ENCODE peak calls at places on chromosomes 12 and 14, in nine cellular contexts. W, V, A, G, H, N, E, M and S are unnamed samples.

GRCh38 chr14:95134304-95134933 is 22.9 kb downstream of the DICER1 start:
- DNase-seq in W (no peak), V (no peak), A (no peak), G (no peak), H (peak; percentile 69), N (no peak), E (peak; percentile 49), M (peak; percentile 76), S (no peak)

GRCh38 chr14:58060898-58061297 is 91.1 kb downstream of the ARMH4 start:
- DNase-seq in W (no peak), V (no peak), A (no peak), G (no peak), H (no peak), N (no peak), E (no peak), M (no peak), S (no peak)

GRCh38 chr12:120399531-120399930 is 30.6 kb upstream of the MSI1 start:
- DNase-seq in W (peak; percentile 55), V (no peak), A (no peak), G (no peak), H (peak; percentile 31), N (no peak), E (peak; percentile 43), M (peak; percentile 75), S (no peak)

GRCh38 chr14:88005978-88006851 is 1.3 kb downstream of the GPR65 start:
- DNase-seq in W (no peak), V (no peak), A (no peak), G (no peak), H (no peak), N (no peak), E (no peak), M (no peak), S (no peak)

GRCh38 chr12:4036872-4037271 is 163.7 kb upstream of the PARP11 start:
- DNase-seq in W (no peak), V (no peak), A (no peak), G (no peak), H (no peak), N (no peak), E (no peak), M (no peak), S (no peak)

GRCh38 chr12:47789141-47789540 is 16.1 kb downstream of the SLC48A1 start:
- DNase-seq in W (no peak), V (no peak), A (no peak), G (no peak), H (no peak), N (no peak), E (no peak), M (no peak), S (no peak)

GRCh38 chr12:53725824-53726223 is 1.4 kb downstream of the CALCOCO1 start:
- DNase-seq in W (no peak), V (peak; percentile 55), A (no peak), G (no peak), H (no peak), N (no peak), E (peak; percentile 48), M (peak; percentile 19), S (no peak)

GRCh38 chr14:56686416-56686815 is 106.8 kb downstream of the TMEM260 start:
- DNase-seq in W (no peak), V (no peak), A (no peak), G (no peak), H (no peak), N (peak; percentile 61), E (no peak), M (no peak), S (no peak)

GRCh38 chr12:47307680-47308399 is 228.1 kb upstream of the AMIGO2 start:
- DNase-seq in W (peak; percentile 36), V (peak; percentile 70), A (no peak), G (no peak), H (peak; percentile 89), N (peak; percentile 36), E (peak; percentile 82), M (peak; percentile 73), S (no peak)

GRCh38 chr12:132284618-132285310 is 44.6 kb downstream of the GALNT9 start:
- DNase-seq in W (no peak), V (no peak), A (no peak), G (no peak), H (no peak), N (no peak), E (no peak), M (no peak), S (no peak)

GRCh38 chr12:132282950-132283771 is 46.2 kb downstream of the GALNT9 start:
- DNase-seq in W (no peak), V (no peak), A (no peak), G (no peak), H (no peak), N (peak; percentile 54), E (no peak), M (no peak), S (no peak)

GRCh38 chr12:132285311-132285741 is 44.1 kb downstream of the GALNT9 start:
- DNase-seq in W (no peak), V (no peak), A (no peak), G (no peak), H (no peak), N (no peak), E (no peak), M (no peak), S (no peak)

GRCh38 chr12:132282031-132282949 is 47.1 kb downstream of the GALNT9 start:
- DNase-seq in W (no peak), V (no peak), A (no peak), G (no peak), H (no peak), N (peak; percentile 18), E (no peak), M (no peak), S (no peak)

DNA sequence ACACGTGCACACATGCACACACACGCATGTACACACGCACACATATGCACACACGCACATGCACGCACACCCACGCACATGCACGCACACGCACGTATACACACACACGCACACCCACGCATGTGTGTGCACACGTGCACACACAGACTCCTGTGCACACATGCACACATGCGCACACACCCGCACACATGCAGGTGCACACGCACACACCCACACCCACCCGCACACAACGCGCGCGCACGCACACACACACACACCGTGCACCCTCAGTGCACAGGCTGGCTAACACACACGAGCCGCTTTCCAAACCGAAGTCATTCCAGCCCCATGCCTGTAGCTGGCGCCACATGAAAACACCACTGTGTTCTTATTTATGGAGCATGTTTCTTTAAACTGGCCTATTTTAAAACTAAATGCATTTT is 45.3 kb downstream of the GALNT9 start:
- DNase-seq in W (no peak), V (no peak), A (no peak), G (no peak), H (peak; percentile 66), N (no peak), E (peak; percentile 2), M (peak; percentile 12), S (no peak)
- TF ChIP-seq CTCF in W (peak; percentile 26), V (no peak), A (peak; percentile 34), G (no peak), H (peak; percentile 71), N (no peak), E (peak; percentile 26), M (peak; percentile 38), S (peak; percentile 47)

GRCh38 chr12:113007166-113007565 is 28.8 kb downstream of the OAS2 start:
- DNase-seq in W (no peak), V (no peak), A (no peak), G (no peak), H (peak; percentile 60), N (no peak), E (peak; percentile 66), M (peak; percentile 18), S (no peak)

GRCh38 chr12:113003631-113004030 is 25.3 kb downstream of the OAS2 start:
- DNase-seq in W (no peak), V (no peak), A (no peak), G (no peak), H (no peak), N (no peak), E (no peak), M (no peak), S (no peak)

GRCh38 chr12:113002676-113003075 is 24.4 kb downstream of the OAS2 start:
- DNase-seq in W (no peak), V (no peak), A (no peak), G (no peak), H (no peak), N (no peak), E (no peak), M (no peak), S (no peak)

GRCh38 chr12:113006641-113007040 is 28.3 kb downstream of the OAS2 start:
- DNase-seq in W (no peak), V (no peak), A (no peak), G (no peak), H (no peak), N (no peak), E (no peak), M (no peak), S (no peak)

DNA sequence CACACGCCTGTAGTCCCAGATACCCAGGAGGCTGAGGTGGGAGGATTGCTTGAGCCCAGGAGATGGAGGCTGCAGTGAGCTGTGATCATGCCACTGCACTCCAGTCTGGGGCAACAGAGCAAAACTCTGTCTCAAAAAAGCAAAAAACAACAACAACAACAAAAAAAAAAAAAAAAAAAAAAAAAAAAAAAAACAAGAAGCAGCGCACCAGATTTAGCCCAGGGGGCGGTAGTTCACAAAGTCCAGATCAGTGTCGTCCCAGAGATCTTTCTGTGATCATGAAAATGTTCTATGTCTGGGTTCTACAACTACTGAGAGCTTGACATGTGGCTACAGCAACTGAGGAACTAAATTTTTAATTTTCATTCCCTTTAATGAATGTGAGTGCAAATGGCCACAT is 27.4 kb downstream of the OAS2 start:
- DNase-seq in W (no peak), V (no peak), A (no peak), G (no peak), H (peak; percentile 17), N (no peak), E (peak; percentile 31), M (no peak), S (no peak)
- TF ChIP-seq CTCF in W (peak; percentile 42), V (no peak), A (peak; percentile 48), G (no peak), H (peak; percentile 34), N (no peak), E (peak; percentile 47), M (peak; percentile 11), S (peak; percentile 66)

GRCh38 chr12:115871714-115872113 is 405.8 kb downstream of the MED13L start:
- DNase-seq in W (peak; percentile 54), V (no peak), A (no peak), G (no peak), H (peak; percentile 24), N (peak; percentile 33), E (peak; percentile 19), M (peak; percentile 21), S (no peak)
- TF ChIP-seq CTCF in W (peak; percentile 69), V (no peak), A (peak; percentile 61), G (peak; percentile 52), H (peak; percentile 67), N (peak; percentile 80), E (peak; percentile 69), M (peak; percentile 33), S (peak; percentile 75)

DNA sequence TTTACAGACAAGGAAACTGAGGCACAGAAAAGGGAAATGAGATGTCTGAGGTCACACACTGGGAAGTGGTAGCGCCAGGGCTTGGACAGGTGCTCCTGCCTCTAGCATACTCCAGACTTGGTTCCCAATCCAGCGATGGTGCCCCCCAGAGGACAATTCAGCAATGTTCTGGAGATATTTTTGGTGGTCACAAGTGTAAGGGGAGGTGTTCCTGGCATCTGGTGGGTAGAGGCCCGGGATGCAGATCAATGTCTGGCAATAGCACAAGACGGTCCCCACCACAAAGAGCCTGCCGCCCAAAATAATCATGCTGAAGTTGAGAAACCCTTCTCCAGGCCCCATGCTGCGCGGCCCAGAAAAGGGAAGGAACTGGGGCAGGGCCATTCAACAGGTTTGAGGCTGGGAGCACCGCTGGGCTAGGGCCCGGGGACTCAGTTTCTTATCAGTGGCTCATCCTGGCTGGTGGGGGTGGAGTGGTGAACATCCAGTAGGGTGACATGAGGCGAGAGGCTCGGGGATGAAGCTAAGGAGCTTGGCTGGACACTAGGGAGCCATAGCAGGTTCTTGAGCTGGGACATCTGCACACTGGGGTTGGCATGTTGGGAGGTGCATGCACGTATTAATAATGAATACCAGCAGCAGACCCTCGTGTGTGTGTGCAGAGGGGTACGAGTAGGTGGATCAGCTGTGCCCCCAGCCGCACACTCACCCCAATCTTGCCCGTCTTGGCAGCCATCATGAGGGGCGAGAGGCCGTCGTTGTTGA is 35.1 kb downstream of the TRPV4 start:
- DNase-seq in W (no peak), V (no peak), A (no peak), G (no peak), H (no peak), N (peak; percentile 66), E (no peak), M (no peak), S (no peak)
- TF ChIP-seq CTCF in W (peak; percentile 29), V (no peak), A (peak; percentile 42), G (no peak), H (peak; percentile 22), N (peak; percentile 16), E (peak; percentile 10), M (peak; percentile 13), S (peak; percentile 51)